ENCODE peak calls at places on chromosomes 2 and 18, in ten cellular contexts. U, G, V, X, C, K, Y, J, E and P are unnamed samples.

GRCh38 chr2:39381653-39382052 is 55.4 kb downstream of the MAP4K3 start:
- DNase-seq in U (no peak), G (no peak), V (no peak), X (no peak), C (no peak), K (peak; percentile 17), Y (no peak), J (no peak), E (no peak), P (no peak)

GRCh38 chr2:14016289-14016955 is 616.1 kb upstream of the LRATD1 start:
- DNase-seq in U (peak; percentile 32), G (no peak), V (no peak), X (peak; percentile 24), C (no peak), K (peak; percentile 26), Y (no peak), J (no peak), E (peak; percentile 80), P (no peak)

GRCh38 chr2:96977631-96978195 is 8.7 kb downstream of the FAM178B start:
- DNase-seq in U (no peak), G (no peak), V (peak; percentile 53), X (peak; percentile 48), C (no peak), K (peak; percentile 66), Y (no peak), J (no peak), E (peak; percentile 28), P (peak; percentile 75)

GRCh38 chr2:29755829-29756228 is 165.6 kb downstream of the ALK start:
- DNase-seq in U (no peak), G (no peak), V (no peak), X (no peak), C (no peak), K (no peak), Y (no peak), J (no peak), E (no peak), P (no peak)

GRCh38 chr2:144261966-144262365 is 258.0 kb downstream of the ZEB2 start:
- DNase-seq in U (no peak), G (no peak), V (no peak), X (no peak), C (no peak), K (no peak), Y (no peak), J (no peak), E (no peak), P (no peak)

GRCh38 chr2:28583899-28584553 is 88.2 kb downstream of the PLB1 start:
- DNase-seq in U (peak; percentile 90), G (peak; percentile 43), V (peak; percentile 84), X (peak; percentile 87), C (peak; percentile 80), K (peak; percentile 98), Y (peak; percentile 95), J (peak; percentile 78), E (peak; percentile 96), P (peak; percentile 98)

GRCh38 chr2:160292225-160292624 is 92.2 kb upstream of the ITGB6 start:
- DNase-seq in U (no peak), G (no peak), V (no peak), X (no peak), C (no peak), K (peak; percentile 63), Y (no peak), J (no peak), E (no peak), P (no peak)

GRCh38 chr18:23871410-23871809 is 143.1 kb upstream of the TTC39C start:
- DNase-seq in U (no peak), G (peak; percentile 59), V (peak; percentile 65), X (no peak), C (no peak), K (peak; percentile 45), Y (no peak), J (no peak), E (no peak), P (peak; percentile 91)

GRCh38 chr2:218285604-218286003 is 6.7 kb downstream of the TMBIM1 start:
- DNase-seq in U (peak; percentile 92), G (no peak), V (no peak), X (peak; percentile 61), C (peak; percentile 69), K (peak; percentile 65), Y (peak; percentile 77), J (peak; percentile 38), E (peak; percentile 43), P (peak; percentile 72)

GRCh38 chr2:192877159-192877558 is 682.4 kb upstream of the TMEFF2 start:
- DNase-seq in U (no peak), G (no peak), V (no peak), X (no peak), C (no peak), K (no peak), Y (no peak), J (no peak), E (no peak), P (no peak)

GRCh38 chr2:132564065-132564464 is 105.9 kb downstream of the LYPD1 start:
- DNase-seq in U (no peak), G (no peak), V (no peak), X (no peak), C (no peak), K (no peak), Y (no peak), J (no peak), E (no peak), P (no peak)

GRCh38 chr18:62420151-62420512 is 95.0 kb downstream of the TNFRSF11A start:
- DNase-seq in U (no peak), G (no peak), V (no peak), X (peak; percentile 16), C (no peak), K (peak; percentile 77), Y (no peak), J (no peak), E (peak; percentile 28), P (peak; percentile 54)

GRCh38 chr2:7571701-7572100 is 654.5 kb downstream of the RNF144A start:
- DNase-seq in U (no peak), G (no peak), V (no peak), X (no peak), C (no peak), K (no peak), Y (no peak), J (no peak), E (no peak), P (no peak)

GRCh38 chr2:7570247-7570646 is 653.0 kb downstream of the RNF144A start:
- DNase-seq in U (no peak), G (no peak), V (no peak), X (no peak), C (no peak), K (no peak), Y (no peak), J (no peak), E (no peak), P (no peak)

GRCh38 chr2:7574385-7574784 is 657.2 kb downstream of the RNF144A start:
- DNase-seq in U (no peak), G (no peak), V (no peak), X (no peak), C (no peak), K (no peak), Y (no peak), J (no peak), E (no peak), P (no peak)

GRCh38 chr2:7573166-7573845 is 656.1 kb downstream of the RNF144A start:
- DNase-seq in U (no peak), G (no peak), V (no peak), X (peak; percentile 7), C (no peak), K (no peak), Y (no peak), J (no peak), E (no peak), P (no peak)

DNA sequence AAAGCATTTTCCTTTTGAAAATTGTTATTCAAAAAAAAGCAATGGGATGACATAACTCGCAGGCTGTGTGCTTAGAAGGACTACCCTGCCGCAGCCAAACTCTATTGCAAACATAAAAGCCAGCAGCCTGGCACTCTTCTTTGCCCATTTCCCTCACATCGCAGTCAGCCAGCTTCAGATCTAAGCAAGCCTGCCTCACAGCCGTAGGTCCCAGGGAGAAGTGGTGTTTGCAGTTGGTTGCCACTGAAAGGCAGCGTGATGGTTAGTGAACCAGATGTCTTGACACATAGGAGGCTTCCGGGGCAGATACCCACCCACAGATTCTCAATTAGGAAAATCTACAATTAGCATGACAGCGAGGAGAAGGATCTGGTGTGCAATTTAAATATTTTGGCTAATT is 655.2 kb downstream of the RNF144A start:
- DNase-seq in U (no peak), G (no peak), V (no peak), X (no peak), C (no peak), K (no peak), Y (no peak), J (no peak), E (no peak), P (no peak)
- H3K4me3 ChIP-seq in U (no peak overlapping the region), G (no peak overlapping the region), V (no peak overlapping the region), X (no peak overlapping the region), C (no peak overlapping the region), K (no peak overlapping the region), Y (no peak overlapping the region), J (no peak overlapping the region), E (no peak overlapping the region), P (no peak overlapping the region)

GRCh38 chr2:45872211-45872610 is 220.7 kb downstream of the PRKCE start:
- DNase-seq in U (peak; percentile 82), G (no peak), V (no peak), X (no peak), C (no peak), K (peak; percentile 37), Y (no peak), J (no peak), E (no peak), P (no peak)
- H3K4me3 ChIP-seq in U (no peak overlapping the region), G (no peak overlapping the region), V (no peak overlapping the region), X (no peak overlapping the region), C (no peak overlapping the region), K (no peak overlapping the region), Y (no peak overlapping the region), J (no peak overlapping the region), E (no peak overlapping the region), P (no peak overlapping the region)

DNA sequence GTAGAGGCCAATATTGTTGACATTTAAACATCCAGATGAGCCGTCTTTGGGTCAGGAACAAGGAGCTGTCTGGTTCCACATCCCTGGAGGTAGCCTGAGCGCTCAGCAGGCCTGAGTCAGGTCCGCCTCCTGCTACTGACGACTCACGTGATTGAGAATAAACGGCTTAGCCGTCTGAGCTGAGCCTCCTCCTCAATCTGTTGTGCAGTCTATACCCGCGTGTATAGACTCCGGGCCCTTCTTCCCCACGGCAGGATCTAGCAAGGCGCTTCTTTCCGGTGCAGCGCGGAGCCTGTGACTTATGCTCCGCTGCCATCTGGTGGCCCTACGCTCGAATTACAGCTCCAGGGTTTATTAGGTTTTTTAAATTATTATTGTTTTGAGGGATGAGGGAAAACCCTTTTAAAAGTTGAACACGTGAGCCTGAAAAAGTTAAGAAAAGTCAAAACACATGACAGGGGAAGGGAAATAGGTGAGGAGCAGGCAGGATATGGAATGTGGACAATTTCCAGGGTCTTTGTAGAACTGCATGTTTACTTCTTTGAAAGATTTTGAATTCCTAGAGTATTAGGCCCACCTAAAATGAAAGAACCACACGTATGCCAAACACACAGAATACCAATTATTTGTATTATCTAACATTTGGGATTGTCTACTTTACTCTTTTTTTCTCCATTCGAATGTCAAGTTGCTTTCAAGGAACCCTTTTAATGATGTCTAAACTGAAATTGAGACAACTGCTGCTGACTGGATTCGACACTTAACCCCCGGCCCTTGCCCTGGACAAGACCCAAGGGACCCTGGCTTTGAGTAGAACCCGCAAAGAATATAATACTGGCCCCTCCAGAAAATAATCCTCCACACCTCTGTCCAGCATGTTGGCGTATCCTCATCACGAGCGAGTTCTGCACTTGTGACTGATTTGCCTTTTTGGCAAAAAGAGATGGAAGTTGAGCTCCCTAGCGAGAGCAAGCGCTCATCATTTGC is 112.4 kb upstream of the ZNF236 start:
- DNase-seq in U (peak; percentile 48), G (peak; percentile 56), V (peak; percentile 82), X (peak; percentile 91), C (no peak), K (peak; percentile 78), Y (peak; percentile 32), J (no peak), E (peak; percentile 72), P (peak; percentile 72)
- H3K4me3 ChIP-seq in U (no peak overlapping the region), G (no peak overlapping the region), V (peak overlapping the region; percentile 34), X (no peak overlapping the region), C (peak overlapping the region; percentile 36), K (no peak overlapping the region), Y (peak overlapping the region; percentile 31), J (no peak overlapping the region), E (no peak overlapping the region), P (no peak overlapping the region)

GRCh38 chr2:201120500-201120899 is 4.5 kb downstream of the CFLAR start:
- DNase-seq in U (no peak), G (no peak), V (no peak), X (no peak), C (no peak), K (no peak), Y (no peak), J (no peak), E (no peak), P (no peak)
- H3K4me3 ChIP-seq in U (no peak overlapping the region), G (no peak overlapping the region), V (no peak overlapping the region), X (peak overlapping the region; percentile 91), C (peak overlapping the region; percentile 97), K (peak overlapping the region; percentile 79), Y (peak overlapping the region; percentile 70), J (peak overlapping the region; percentile 28), E (no peak overlapping the region), P (no peak overlapping the region)